ENCODE peak calls at places on chromosomes 12 and 14, in four cellular contexts. B is epithelial cell of esophagus, P is H1, E is A673. S is an unnamed sample.

GRCh38 chr14:35818346-35819115 is 7.6 kb upstream of the BRMS1L start:
- DNase-seq in E (peak), P (no peak), B (peak), S (no peak)

GRCh38 chr12:48750769-48751356 is 34.4 kb upstream of the CCNT1 start:
- DNase-seq in P (no peak), B (peak), E (no peak), S (no peak)

GRCh38 chr14:77654001-77654431 is 37.6 kb upstream of the SPTLC2 start:
- DNase-seq in E (peak), B (no peak), P (no peak), S (no peak)

GRCh38 chr14:55066223-55066622 is 14.8 kb downstream of the MAPK1IP1L start:
- DNase-seq in B (no peak), E (no peak), P (no peak), S (no peak)

GRCh38 chr12:39503445-39503844 is 60.5 kb upstream of the KIF21A start:
- DNase-seq in B (peak), P (no peak), E (no peak), S (no peak)

GRCh38 chr12:101566318-101566717 is 28.5 kb upstream of the MYBPC1 start:
- DNase-seq in B (no peak), P (peak), E (peak), S (no peak)

GRCh38 chr12:6341439-6342139 is at the start of gene TNFRSF1A:
- DNase-seq in E (peak), P (no peak), B (peak), S (peak)

GRCh38 chr14:55752580-55753365 is 172.8 kb downstream of the KTN1 start:
- DNase-seq in P (no peak), E (peak), B (peak), S (no peak)

S was measured in HuH-7.5.